ENCODE peak calls at places on chromosomes 6 and 20, in seven cellular contexts. V, G, X, A, I, C and L are unnamed samples.

GRCh38 chr6:148854086-148854485 is 107.3 kb downstream of the UST start:
- DNase-seq in V (no peak), G (no peak), X (no peak), A (no peak), I (no peak), C (no peak), L (no peak)

GRCh38 chr6:100268326-100268725 is 196.4 kb downstream of the SIM1 start:
- DNase-seq in V (no peak), G (no peak), X (no peak), A (no peak), I (no peak), C (no peak), L (no peak)

GRCh38 chr6:18387061-18387721 is at the start of gene RNF144B:
- DNase-seq in V (peak), G (peak), X (peak), A (peak), I (peak), C (no peak), L (peak)

GRCh38 chr20:19284400-19285178 is 72.1 kb downstream of the SLC24A3 start:
- DNase-seq in V (no peak), G (no peak), X (no peak), A (peak), I (no peak), C (no peak), L (no peak)

GRCh38 chr6:39366875-39367618 is 44.5 kb upstream of the KCNK16 start:
- DNase-seq in V (no peak), G (no peak), X (no peak), A (no peak), I (no peak), C (no peak), L (no peak)

GRCh38 chr20:18628330-18628941 is 40.6 kb downstream of the DTD1 start:
- DNase-seq in V (no peak), G (peak), X (no peak), A (peak), I (no peak), C (no peak), L (no peak)

GRCh38 chr6:107815846-107816245 is 8.3 kb downstream of the SCML4 start:
- DNase-seq in V (no peak), G (no peak), X (no peak), A (no peak), I (no peak), C (no peak), L (no peak)

GRCh38 chr6:110816677-110817076 is 1.4 kb upstream of the CDK19 start:
- DNase-seq in V (no peak), G (no peak), X (no peak), A (no peak), I (no peak), C (no peak), L (no peak)

GRCh38 chr6:113120577-113121285 is 736.4 kb upstream of the MARCKS start:
- DNase-seq in V (no peak), G (no peak), X (no peak), A (no peak), I (no peak), C (no peak), L (no peak)

GRCh38 chr6:113128020-113128419 is 729.1 kb upstream of the MARCKS start:
- DNase-seq in V (no peak), G (no peak), X (no peak), A (no peak), I (no peak), C (no peak), L (no peak)

GRCh38 chr6:113120214-113120576 is 737.0 kb upstream of the MARCKS start:
- DNase-seq in V (no peak), G (no peak), X (no peak), A (no peak), I (no peak), C (peak), L (no peak)

DNA sequence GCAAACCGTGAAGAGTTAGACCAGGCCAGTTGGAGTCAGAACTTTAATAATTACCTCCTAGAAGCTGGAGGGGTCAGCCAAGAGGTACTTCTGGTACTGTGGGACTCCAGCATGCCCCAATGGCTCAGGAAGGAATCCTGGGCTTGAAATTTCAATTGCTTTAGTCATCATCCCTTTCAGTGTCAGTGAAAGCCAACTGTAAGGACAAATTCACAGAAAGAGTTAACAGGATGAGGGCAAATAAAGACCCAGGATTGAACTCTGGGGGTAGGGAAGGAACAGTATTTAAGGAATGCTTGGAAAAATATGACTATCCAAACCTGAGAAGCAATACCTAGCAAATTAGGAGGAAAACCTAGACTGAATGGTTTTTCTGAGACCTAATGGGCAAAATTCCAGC is 735.1 kb upstream of the MARCKS start:
- DNase-seq in V (no peak), G (peak), X (no peak), A (no peak), I (no peak), C (no peak), L (no peak)
- TF ChIP-seq CTCF in V (no peak), G (no peak), X (no peak), A (no peak), I (no peak), C (peak), L (no peak)

DNA sequence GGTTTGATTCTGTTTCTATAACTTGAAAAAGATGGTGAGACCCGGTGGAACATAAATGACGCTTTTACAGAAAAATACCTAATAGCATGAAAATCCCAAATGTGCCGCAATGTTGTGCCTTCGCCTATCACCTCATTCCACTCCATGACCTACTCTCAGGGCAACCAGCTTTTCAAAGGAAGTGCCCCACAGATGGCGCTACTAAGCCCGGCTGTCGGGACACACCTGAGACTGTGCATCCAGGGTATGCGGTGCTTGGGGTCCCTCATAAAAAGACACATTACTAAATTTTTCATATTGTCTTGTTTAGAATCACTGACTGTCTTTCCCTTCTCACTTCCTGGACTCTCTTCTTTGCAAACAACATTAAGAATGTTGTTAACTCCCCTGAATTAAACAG is 145.5 kb upstream of the RPS6KA2 start:
- DNase-seq in V (no peak), G (no peak), X (no peak), A (no peak), I (no peak), C (no peak), L (no peak)
- TF ChIP-seq CTCF in V (no peak), G (peak), X (no peak), A (no peak), I (peak), C (peak), L (no peak)

GRCh38 chr20:43837856-43838702 is 76.6 kb upstream of the TOX2 start:
- DNase-seq in V (no peak), G (no peak), X (no peak), A (no peak), I (no peak), C (no peak), L (no peak)

GRCh38 chr20:43838703-43839060 is 76.0 kb upstream of the TOX2 start:
- DNase-seq in V (no peak), G (no peak), X (no peak), A (no peak), I (no peak), C (no peak), L (peak)

GRCh38 chr20:43833511-43834395 is 80.9 kb upstream of the TOX2 start:
- DNase-seq in V (no peak), G (no peak), X (no peak), A (no peak), I (no peak), C (no peak), L (no peak)

GRCh38 chr20:43836790-43837189 is 77.9 kb upstream of the TOX2 start:
- DNase-seq in V (no peak), G (no peak), X (no peak), A (no peak), I (no peak), C (no peak), L (no peak)

DNA sequence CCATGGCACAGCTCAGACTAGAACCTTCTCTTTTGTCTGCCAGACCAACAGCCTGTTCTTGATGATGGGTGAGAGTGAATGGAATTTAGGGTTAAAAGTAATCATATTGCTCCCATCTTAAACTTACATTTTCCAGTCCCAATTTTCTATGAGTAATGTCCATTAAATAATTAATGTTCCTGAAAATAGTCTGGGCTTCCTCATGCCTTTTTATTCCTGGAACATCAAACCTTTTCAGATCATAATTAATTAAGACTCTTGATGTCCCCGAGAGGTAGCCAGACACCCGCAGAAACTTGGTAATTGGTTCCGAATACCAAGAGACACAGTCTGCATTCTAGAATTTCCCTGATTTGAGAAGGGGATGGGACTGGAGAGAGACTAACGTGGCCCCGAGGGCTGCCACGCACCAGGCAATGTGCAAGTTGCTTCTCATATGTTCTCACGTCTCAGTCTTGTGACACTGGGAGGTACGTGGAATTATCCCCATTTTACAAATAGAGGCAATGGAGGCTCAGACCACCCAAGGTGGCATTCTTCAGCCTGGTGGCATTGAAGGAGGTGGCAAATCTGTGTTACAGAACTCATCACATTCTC is 78.6 kb upstream of the TOX2 start:
- DNase-seq in V (no peak), G (no peak), X (no peak), A (no peak), I (no peak), C (no peak), L (no peak)
- TF ChIP-seq CTCF in V (no peak), G (no peak), X (no peak), A (no peak), I (no peak), C (no peak), L (no peak)

GRCh38 chr20:33518071-33518470 is 28.2 kb downstream of the CBFA2T2 start:
- DNase-seq in V (no peak), G (no peak), X (no peak), A (no peak), I (no peak), C (no peak), L (no peak)

GRCh38 chr20:33516882-33517281 is 27.0 kb downstream of the CBFA2T2 start:
- DNase-seq in V (no peak), G (no peak), X (no peak), A (no peak), I (no peak), C (no peak), L (no peak)

GRCh38 chr20:33521461-33521860 is 31.6 kb downstream of the CBFA2T2 start:
- DNase-seq in V (no peak), G (no peak), X (no peak), A (no peak), I (no peak), C (no peak), L (no peak)

GRCh38 chr20:33515569-33516216 is 25.8 kb downstream of the CBFA2T2 start:
- DNase-seq in V (no peak), G (peak), X (no peak), A (no peak), I (no peak), C (no peak), L (no peak)
- TF ChIP-seq CTCF in V (no peak), G (peak), X (no peak), A (no peak), I (no peak), C (peak), L (no peak)

GRCh38 chr6:109441069-109441816 is 719 bp downstream of the SMPD2 start:
- DNase-seq in V (no peak), G (peak), X (peak), A (peak), I (peak), C (no peak), L (no peak)
- TF ChIP-seq CTCF in V (no peak), G (peak), X (peak), A (no peak), I (no peak), C (peak), L (peak)

GRCh38 chr6:106089981-106090380 is 3.8 kb downstream of the PRDM1 start:
- DNase-seq in V (no peak), G (no peak), X (no peak), A (no peak), I (no peak), C (no peak), L (no peak)
- TF ChIP-seq CTCF in V (no peak), G (no peak), X (no peak), A (no peak), I (peak), C (peak), L (peak)

DNA sequence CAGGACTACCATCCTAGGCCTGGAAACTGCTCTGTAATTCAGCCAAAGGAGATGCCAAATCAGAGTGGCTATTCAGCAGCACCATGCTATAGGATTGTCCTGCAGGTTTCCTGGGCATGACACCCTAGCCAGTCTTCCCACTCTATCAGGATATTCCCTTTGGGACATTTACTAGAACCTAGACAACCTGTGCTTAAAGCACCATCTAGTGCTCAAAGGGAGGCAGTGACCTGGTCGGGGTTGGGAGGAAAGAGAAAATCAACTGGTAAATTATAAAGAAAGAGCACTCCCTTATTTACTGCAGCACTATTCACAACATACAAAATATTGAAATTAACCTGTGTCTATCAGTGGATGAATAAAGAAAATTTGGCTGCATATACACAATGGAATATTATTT is 67.2 kb upstream of the SMLR1 start:
- DNase-seq in V (no peak), G (peak), X (no peak), A (no peak), I (no peak), C (no peak), L (no peak)
- TF ChIP-seq CTCF in V (no peak), G (peak), X (no peak), A (peak), I (peak), C (peak), L (no peak)

DNA sequence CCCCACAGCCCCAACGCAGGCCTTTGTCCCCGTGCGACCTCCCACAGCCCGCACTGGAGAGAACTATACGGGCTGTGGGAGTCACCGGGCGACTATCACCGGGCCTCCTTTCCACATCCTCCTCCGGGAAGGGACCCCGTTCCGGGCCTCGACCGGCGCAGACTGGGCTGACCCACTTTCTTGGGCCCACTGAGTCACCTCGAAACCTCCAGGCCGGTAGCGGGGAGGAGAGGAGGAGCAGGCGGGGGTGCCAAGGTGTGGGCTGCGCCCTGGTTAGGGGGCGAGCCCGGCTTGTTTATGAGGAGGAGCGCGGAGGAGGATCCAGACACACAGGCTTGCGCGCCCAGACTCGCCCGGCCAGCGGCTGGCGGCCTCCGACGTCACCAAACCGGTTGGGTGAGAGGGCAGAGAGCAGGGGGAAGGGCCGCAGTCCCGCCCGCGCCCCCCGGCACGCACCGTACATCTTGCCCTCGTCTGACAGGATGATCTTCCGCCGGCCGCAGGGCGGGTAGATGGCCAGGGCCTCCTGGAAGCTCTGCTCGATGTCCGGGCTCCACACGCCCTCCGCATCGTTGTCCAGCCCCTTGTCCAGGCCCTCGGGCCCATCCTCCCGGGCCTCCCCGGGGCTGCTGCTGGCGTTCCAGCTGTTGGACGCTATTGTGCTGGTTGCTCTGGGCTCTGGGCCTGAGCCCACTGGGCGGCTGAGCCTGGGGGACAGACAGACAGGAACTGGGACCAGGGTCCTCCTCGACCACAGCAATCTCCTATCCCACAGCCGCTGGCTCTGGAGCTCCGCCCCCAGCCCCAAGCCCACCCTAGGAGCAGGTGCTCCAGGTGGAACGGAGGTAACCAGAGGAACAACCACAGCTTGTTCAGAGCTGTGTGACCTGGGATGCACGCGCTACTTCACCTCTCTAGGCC is 10.6 kb downstream of the TEAD3 start:
- DNase-seq in V (peak), G (no peak), X (peak), A (peak), I (no peak), C (no peak), L (no peak)
- TF ChIP-seq CTCF in V (no peak), G (no peak), X (no peak), A (no peak), I (no peak), C (no peak), L (no peak)

GRCh38 chr6:142823579-142823902 is 121.4 kb downstream of the HIVEP2 start:
- DNase-seq in V (no peak), G (no peak), X (no peak), A (no peak), I (no peak), C (no peak), L (no peak)

GRCh38 chr6:142821860-142822259 is 123.1 kb downstream of the HIVEP2 start:
- DNase-seq in V (no peak), G (no peak), X (peak), A (no peak), I (no peak), C (no peak), L (no peak)

GRCh38 chr6:142824491-142824890 is 120.5 kb downstream of the HIVEP2 start:
- DNase-seq in V (no peak), G (no peak), X (no peak), A (no peak), I (no peak), C (no peak), L (no peak)

GRCh38 chr6:142822383-142822782 is 122.6 kb downstream of the HIVEP2 start:
- DNase-seq in V (no peak), G (no peak), X (no peak), A (no peak), I (peak), C (no peak), L (peak)

GRCh38 chr6:142822882-142823578 is 121.9 kb downstream of the HIVEP2 start:
- DNase-seq in V (no peak), G (no peak), X (no peak), A (no peak), I (no peak), C (no peak), L (no peak)
- TF ChIP-seq CTCF in V (peak), G (peak), X (no peak), A (no peak), I (peak), C (peak), L (peak)

GRCh38 chr20:44406572-44407100 is 51.1 kb downstream of the HNF4A start:
- DNase-seq in V (no peak), G (no peak), X (no peak), A (no peak), I (no peak), C (no peak), L (no peak)
- TF ChIP-seq CTCF in V (no peak), G (no peak), X (no peak), A (no peak), I (no peak), C (no peak), L (no peak)